ENCODE peak calls at places on chromosome 13, in six cellular contexts. K is Peyer's patch, G is NB4, T is stomach, Q is adrenal gland, H is breast epithelium. J is an unnamed sample.

GRCh38 chr13:109517516-109517915 is 268.9 kb downstream of the IRS2 start:
- DNase-seq in K (no peak), G (no peak), T (no peak), Q (no peak), H (no peak), J (no peak)

GRCh38 chr13:101455863-101456262 is 3.4 kb downstream of the ITGBL1 start:
- DNase-seq in K (no peak), G (no peak), T (no peak), Q (no peak), H (no peak), J (peak)

GRCh38 chr13:47858678-47859050 is 142.4 kb downstream of the SUCLA2 start:
- DNase-seq in K (no peak), G (peak), T (no peak), Q (no peak), H (no peak), J (no peak)

GRCh38 chr13:85529216-85529590 is 270.0 kb downstream of the SLITRK6 start:
- DNase-seq in K (no peak), G (no peak), T (no peak), Q (no peak), H (no peak), J (no peak)

GRCh38 chr13:51229141-51229540 is 6.9 kb downstream of the FAM124A start:
- DNase-seq in K (no peak), G (no peak), T (no peak), Q (no peak), H (no peak), J (no peak)

GRCh38 chr13:64801768-64802167 is 2428.4 kb downstream of the PCDH9 start:
- DNase-seq in K (no peak), G (no peak), T (no peak), Q (no peak), H (no peak), J (no peak)

GRCh38 chr13:95707442-95708389 is 30.8 kb downstream of the DNAJC3 start:
- DNase-seq in K (no peak), G (peak), T (no peak), Q (no peak), H (no peak), J (no peak)

GRCh38 chr13:114043421-114044053 is 69.7 kb upstream of the C13orf46 start:
- DNase-seq in K (peak), G (peak), T (peak), Q (peak), H (no peak), J (peak)

GRCh38 chr13:100954430-100955361 is 280.1 kb upstream of the TMTC4 start:
- DNase-seq in K (no peak), G (no peak), T (no peak), Q (no peak), H (no peak), J (no peak)

GRCh38 chr13:46143239-46143701 is 38.4 kb upstream of the CPB2 start:
- DNase-seq in K (no peak), G (no peak), T (no peak), Q (no peak), H (no peak), J (no peak)

GRCh38 chr13:113584205-113584869 is at the start of gene TFDP1:
- DNase-seq in K (peak), G (peak), T (peak), Q (peak), H (peak), J (peak)

GRCh38 chr13:48532146-48532472 is 771 bp downstream of the RCBTB2 start:
- DNase-seq in K (no peak), G (no peak), T (no peak), Q (no peak), H (no peak), J (no peak)

GRCh38 chr13:21014666-21015170 is 46.7 kb downstream of the LATS2 start:
- DNase-seq in K (no peak), G (no peak), T (no peak), Q (peak), H (no peak), J (no peak)

GRCh38 chr13:59000770-59001169 is 1163.0 kb downstream of the DIAPH3 start:
- DNase-seq in K (no peak), G (no peak), T (no peak), Q (no peak), H (no peak), J (no peak)

GRCh38 chr13:21137696-21138095 is 38.7 kb downstream of the SKA3 start:
- DNase-seq in K (no peak), G (peak), T (no peak), Q (peak), H (no peak), J (no peak)

GRCh38 chr13:21458457-21458815 is 667 bp downstream of the ZDHHC20 start:
- DNase-seq in K (peak), G (peak), T (peak), Q (peak), H (peak), J (peak)

GRCh38 chr13:54187461-54187860 is 1158.8 kb downstream of the OLFM4 start:
- DNase-seq in K (no peak), G (no peak), T (no peak), Q (no peak), H (no peak), J (no peak)

GRCh38 chr13:104586010-104586746 is 1520.0 kb upstream of the SLC10A2 start:
- DNase-seq in K (no peak), G (no peak), T (no peak), Q (no peak), H (no peak), J (peak)

GRCh38 chr13:101454767-101455166 is 2.3 kb downstream of the ITGBL1 start:
- DNase-seq in K (no peak), G (no peak), T (no peak), Q (no peak), H (no peak), J (no peak)

GRCh38 chr13:27960362-27961226 is 8.5 kb downstream of the CDX2 start:
- DNase-seq in K (no peak), G (peak), T (peak), Q (peak), H (peak), J (peak)

GRCh38 chr13:51286135-51287002 is 53.1 kb upstream of the SERPINE3 start:
- DNase-seq in K (peak), G (peak), T (peak), Q (peak), H (peak), J (peak)

GRCh38 chr13:23375007-23375971 is 58.2 kb downstream of the SACS start:
- DNase-seq in K (peak), G (peak), T (peak), Q (peak), H (peak), J (peak)

GRCh38 chr13:51331354-51331861 is 8.1 kb upstream of the SERPINE3 start:
- DNase-seq in K (no peak), G (peak), T (no peak), Q (no peak), H (no peak), J (no peak)

GRCh38 chr13:102773441-102774209 is at the start of gene TEX30:
- DNase-seq in K (peak), G (peak), T (peak), Q (peak), H (peak), J (peak)

GRCh38 chr13:51818771-51819511 is 15.0 kb upstream of the DHRS12 start:
- DNase-seq in K (no peak), G (no peak), T (peak), Q (no peak), H (no peak), J (no peak)

GRCh38 chr13:27171244-27171829 is at the start of gene USP12:
- DNase-seq in K (peak), G (peak), T (no peak), Q (no peak), H (peak), J (no peak)

GRCh38 chr13:80339578-80339840 is 1.4 kb downstream of the SPRY2 start:
- DNase-seq in K (no peak), G (no peak), T (no peak), Q (no peak), H (no peak), J (no peak)

GRCh38 chr13:40789275-40790231 is at the start of gene SLC25A15:
- DNase-seq in K (peak), G (peak), T (peak), Q (peak), H (peak), J (peak)
- TF ChIP-seq POLR2A in K (peak), G (peak), T (no peak), Q (peak), H (no peak), J (peak)

DNA sequence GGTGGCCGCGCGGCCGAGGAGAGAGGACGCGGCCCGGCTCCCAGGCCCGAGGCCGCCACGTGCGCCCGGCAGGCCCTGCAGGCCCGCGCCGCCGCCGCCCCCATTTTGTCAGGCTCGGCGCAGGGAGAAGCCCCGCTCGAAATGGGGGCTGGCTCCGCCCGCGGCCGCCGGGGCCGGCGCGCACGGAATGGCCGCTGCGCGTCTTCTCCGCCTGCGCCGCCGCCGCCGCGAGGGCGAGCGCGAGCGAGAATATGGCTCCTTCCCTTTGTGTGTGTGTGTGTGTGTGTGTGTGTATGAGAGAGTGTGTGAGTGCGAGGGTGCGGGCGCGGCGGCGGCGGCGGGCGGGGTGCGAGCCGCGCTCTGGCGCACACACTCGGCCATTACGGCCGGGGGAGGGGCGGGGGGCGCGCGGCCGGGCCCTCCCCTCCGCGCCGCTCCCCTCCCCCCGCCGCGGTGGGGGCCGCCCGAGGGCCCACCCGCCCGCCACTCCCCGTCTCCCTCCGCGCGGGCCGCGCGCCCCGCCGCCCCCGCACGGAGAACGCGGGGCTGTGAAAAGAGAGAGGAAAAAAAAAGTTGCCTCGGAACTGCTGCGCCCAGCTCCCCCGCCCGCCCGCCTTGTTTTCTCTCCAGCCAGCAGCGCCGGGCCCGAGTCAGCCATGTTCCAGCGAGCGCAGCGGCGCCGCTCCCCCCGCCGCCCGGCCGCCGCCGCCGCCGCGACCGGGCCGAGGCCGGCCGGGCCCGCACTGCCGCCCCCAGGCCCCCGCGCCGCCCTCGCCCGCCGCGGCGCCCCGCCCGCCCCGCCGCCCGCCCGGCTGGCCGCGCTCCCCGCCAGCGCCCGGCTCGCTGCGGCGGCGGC is 1.0 kb downstream of the HMGB1 start:
- DNase-seq in K (peak), G (peak), T (peak), Q (peak), H (peak), J (no peak)
- TF ChIP-seq POLR2A in K (peak), G (no peak), T (no peak), Q (peak), H (no peak), J (peak)

GRCh38 chr13:30802953-30803478 is 67.7 kb downstream of the ALOX5AP start:
- DNase-seq in K (peak), G (peak), T (peak), Q (peak), H (peak), J (peak)
- TF ChIP-seq POLR2A in K (peak), G (no peak), T (no peak), Q (peak), H (no peak), J (no peak)

GRCh38 chr13:50123862-50124535 is 108.8 kb downstream of the KCNRG start:
- DNase-seq in K (peak), G (peak), T (peak), Q (peak), H (peak), J (peak)
- TF ChIP-seq POLR2A in K (no peak), G (peak), T (no peak), Q (peak), H (peak), J (peak)

J was measured in H54.